ENCODE peak calls at places on chromosome X, in five cellular contexts. O, B, E, D and I are unnamed samples.
A peak's percentile ranks its signal among the peaks of the same experiment; 100 is the strongest.

GRCh38 chrX:138917781-138918180 is 206.3 kb upstream of the FGF13 start:
- DNase-seq in O (peak; percentile 49), B (no peak), E (no peak), D (peak; percentile 42), I (peak; percentile 0)

GRCh38 chrX:117301086-117301485 is 815.5 kb downstream of the KLHL13 start:
- DNase-seq in O (no peak), B (no peak), E (no peak), D (no peak), I (no peak)

GRCh38 chrX:69024931-69025330 is 140.3 kb downstream of the PJA1 start:
- DNase-seq in O (peak; percentile 63), B (peak; percentile 78), E (peak; percentile 63), D (peak; percentile 41), I (peak; percentile 88)

GRCh38 chrX:78384486-78384885 is 57.1 kb upstream of the CYSLTR1 start:
- DNase-seq in O (no peak), B (no peak), E (no peak), D (no peak), I (no peak)

GRCh38 chrX:13046035-13046851 is 1.8 kb upstream of the FAM9C start:
- DNase-seq in O (no peak), B (no peak), E (no peak), D (no peak), I (no peak)

GRCh38 chrX:39813631-39814246 is 284.0 kb downstream of the BCOR start:
- DNase-seq in O (peak; percentile 19), B (peak; percentile 75), E (peak; percentile 44), D (peak; percentile 79), I (peak; percentile 78)

GRCh38 chrX:7147431-7147977 is at the start of gene STS:
- DNase-seq in O (peak; percentile 42), B (peak; percentile 38), E (peak; percentile 4), D (peak; percentile 16), I (peak; percentile 12)

GRCh38 chrX:44343412-44343942 is at the start of gene EFHC2:
- DNase-seq in O (peak; percentile 40), B (peak; percentile 29), E (peak; percentile 9), D (no peak), I (peak; percentile 34)

GRCh38 chrX:155718964-155719586 is 106.3 kb upstream of the TMLHE start:
- DNase-seq in O (no peak), B (no peak), E (no peak), D (no peak), I (no peak)

GRCh38 chrX:42920752-42921151 is 142.8 kb upstream of the PPP1R2C start:
- DNase-seq in O (no peak), B (no peak), E (no peak), D (peak; percentile 1), I (no peak)

GRCh38 chrX:9913041-9913440 is 54.1 kb upstream of the CLDN34 start:
- DNase-seq in O (peak; percentile 22), B (no peak), E (no peak), D (peak; percentile 58), I (peak; percentile 59)

GRCh38 chrX:137945470-137945869 is 379.5 kb downstream of the ZIC3 start:
- DNase-seq in O (no peak), B (no peak), E (no peak), D (no peak), I (no peak)

GRCh38 chrX:23911436-23911835 is 3.6 kb downstream of the CXorf58 start:
- DNase-seq in O (no peak), B (no peak), E (no peak), D (no peak), I (no peak)

GRCh38 chrX:72029473-72030411 is 102.0 kb downstream of the RTL5 start:
- DNase-seq in O (peak; percentile 88), B (no peak), E (no peak), D (peak; percentile 86), I (peak; percentile 63)

GRCh38 chrX:72714471-72714916 is 388 bp upstream of the PHKA1 start:
- DNase-seq in O (peak; percentile 50), B (peak; percentile 65), E (peak; percentile 37), D (peak; percentile 80), I (peak; percentile 90)

GRCh38 chrX:132277953-132278614 is 58.8 kb upstream of the RAP2C start:
- DNase-seq in O (no peak), B (no peak), E (no peak), D (no peak), I (no peak)

GRCh38 chrX:39532761-39533160 is 565.0 kb downstream of the BCOR start:
- DNase-seq in O (no peak), B (no peak), E (no peak), D (no peak), I (no peak)

GRCh38 chrX:136577562-136577961 is 45.5 kb downstream of the VGLL1 start:
- DNase-seq in O (peak; percentile 48), B (peak; percentile 28), E (peak; percentile 25), D (peak; percentile 38), I (peak; percentile 67)

GRCh38 chrX:150074175-150074574 is 135.9 kb upstream of the EOLA2 start:
- DNase-seq in O (peak; percentile 7), B (no peak), E (no peak), D (peak; percentile 28), I (peak; percentile 69)

GRCh38 chrX:9341305-9342201 is 123.3 kb upstream of the TBL1X start:
- DNase-seq in O (peak; percentile 64), B (peak; percentile 59), E (peak; percentile 44), D (peak; percentile 55), I (peak; percentile 54)

GRCh38 chrX:56978172-56978571 is 17.2 kb downstream of the SPIN3 start:
- DNase-seq in O (peak; percentile 47), B (no peak), E (peak; percentile 26), D (peak; percentile 38), I (peak; percentile 55)

GRCh38 chrX:140157611-140158010 is 192.3 kb upstream of the CXorf66 start:
- DNase-seq in O (peak; percentile 10), B (no peak), E (no peak), D (peak; percentile 85), I (peak; percentile 29)

GRCh38 chrX:22025751-22026150 is 6.4 kb upstream of the PHEX start:
- DNase-seq in O (no peak), B (no peak), E (no peak), D (no peak), I (peak; percentile 12)

GRCh38 chrX:46686003-46686645 is 72.8 kb downstream of the SLC9A7 start:
- DNase-seq in O (peak; percentile 62), B (no peak), E (peak; percentile 34), D (peak; percentile 19), I (peak; percentile 52)

GRCh38 chrX:109629310-109629709 is 4.3 kb upstream of the KCNE5 start:
- DNase-seq in O (no peak), B (no peak), E (no peak), D (peak; percentile 22), I (peak; percentile 49)

GRCh38 chrX:132671229-132671641 is 182.4 kb upstream of the MBNL3 start:
- DNase-seq in O (no peak), B (no peak), E (no peak), D (no peak), I (no peak)